ENCODE peak calls at places on chromosomes 11 and 22, in ten cellular contexts. U is colonic mucosa; F is CD8-positive, alpha-beta memory T cell; Q is CD8-positive, alpha-beta T cell; X is body of pancreas; K is uterus; E is BE2C; Z is tibial artery; J is Peyer's patch; A is upper lobe of right lung. B is an unnamed sample. For H3K9me3, the result is how much of the 10 kb centered on the place peaks cover.

GRCh38 chr11:2816517-2816916 is 69.1 kb downstream of the CDKN1C start:
- DNase-seq in F (no peak), A (peak), Z (no peak), U (no peak), K (no peak), J (no peak), E (no peak), Q (no peak), X (no peak), B (no peak)

GRCh38 chr11:63866211-63866610 is 27.3 kb downstream of the MARK2 start:
- DNase-seq in F (peak), Q (peak), U (peak), A (peak), J (peak), E (no peak), X (peak), K (no peak), Z (peak), B (no peak)

GRCh38 chr11:62124186-62125113 is 639 bp downstream of the INCENP start:
- DNase-seq in X (peak), U (peak), A (no peak), Q (no peak), E (no peak), K (no peak), Z (no peak), J (no peak), F (no peak), B (no peak)

GRCh38 chr11:2741377-2742131 is 41.8 kb upstream of the KCNQ1OT1 start:
- DNase-seq in U (no peak), F (no peak), Q (no peak), E (no peak), A (peak), J (no peak), K (peak), Z (no peak), X (no peak), B (no peak)

GRCh38 chr11:123174196-123175183 is 20.6 kb downstream of the CLMP start:
- DNase-seq in F (no peak), A (no peak), U (peak), E (no peak), X (peak), K (peak), J (no peak), Z (peak), Q (no peak), B (no peak)

GRCh38 chr11:94185387-94186084 is 56.9 kb downstream of the PANX1 start:
- DNase-seq in Z (no peak), Q (no peak), J (no peak), A (no peak), F (no peak), X (peak), E (no peak), U (no peak), K (no peak), B (no peak)

GRCh38 chr22:42297778-42298177 is 27.3 kb upstream of the TCF20 start:
- DNase-seq in U (no peak), Q (peak), Z (no peak), E (no peak), J (no peak), A (no peak), X (no peak), K (no peak), F (no peak), B (no peak)

GRCh38 chr11:112485280-112485679 is 224.6 kb upstream of the PLET1 start:
- DNase-seq in J (no peak), A (no peak), Z (no peak), X (no peak), Q (no peak), E (no peak), K (no peak), F (no peak), U (no peak), B (no peak)

GRCh38 chr11:130703489-130704190 is 212.6 kb downstream of the SNX19 start:
- DNase-seq in K (no peak), A (no peak), Z (no peak), E (no peak), U (no peak), J (no peak), F (no peak), X (no peak), Q (no peak), B (no peak)

GRCh38 chr11:57338152-57338551 is at the start of gene P2RX3:
- DNase-seq in U (no peak), Z (no peak), A (no peak), F (no peak), Q (no peak), K (no peak), X (no peak), J (no peak), E (peak), B (no peak)

GRCh38 chr11:126355926-126356897 is 726 bp downstream of the ST3GAL4 start:
- DNase-seq in X (no peak), A (peak), Q (no peak), J (no peak), Z (no peak), F (no peak), K (no peak), E (no peak), U (peak), B (no peak)

GRCh38 chr11:78234006-78234405 is 45.3 kb downstream of the USP35 start:
- DNase-seq in U (no peak), A (no peak), Q (no peak), E (no peak), K (no peak), X (no peak), J (no peak), F (no peak), Z (no peak), B (no peak)

GRCh38 chr11:95850137-95850536 is 59.8 kb downstream of the CEP57 start:
- DNase-seq in J (no peak), X (no peak), E (no peak), A (no peak), F (no peak), U (no peak), K (no peak), Q (no peak), Z (no peak), B (no peak)

GRCh38 chr11:64568041-64568571 is 22.9 kb upstream of the SLC22A12 start:
- DNase-seq in K (no peak), U (no peak), E (no peak), Z (no peak), A (peak), F (no peak), J (no peak), X (no peak), Q (no peak), B (no peak)

GRCh38 chr11:129117595-129118350 is 74.4 kb downstream of the ARHGAP32 start:
- DNase-seq in U (peak), X (peak), A (no peak), K (peak), Z (peak), J (no peak), Q (peak), E (peak), F (no peak), B (no peak)

GRCh38 chr11:12235945-12236743 is 125.8 kb downstream of the MICAL2 start:
- DNase-seq in U (no peak), X (peak), Z (peak), A (no peak), F (peak), E (no peak), J (no peak), Q (peak), K (no peak), B (no peak)

GRCh38 chr11:5631969-5632635 is 7.3 kb downstream of the TRIM34 start:
- DNase-seq in Z (no peak), A (no peak), Q (no peak), K (no peak), J (no peak), X (no peak), E (no peak), F (no peak), U (no peak), B (no peak)

GRCh38 chr11:40321537-40321936 is 1137.9 kb downstream of the LRRC4C start:
- DNase-seq in X (no peak), J (no peak), F (no peak), U (no peak), Z (no peak), Q (no peak), K (no peak), A (no peak), E (no peak), B (no peak)

GRCh38 chr11:75328426-75329277 is 22.8 kb downstream of the ARRB1 start:
- DNase-seq in J (peak), Q (peak), A (peak), K (peak), F (no peak), X (peak), Z (peak), U (peak), E (peak), B (no peak)

GRCh38 chr11:75233688-75234295 is 6.8 kb upstream of the TPBGL start:
- DNase-seq in K (no peak), F (no peak), Z (no peak), A (no peak), E (no peak), U (peak), X (no peak), J (no peak), Q (no peak), B (no peak)

GRCh38 chr11:109425554-109425953 is 3.6 kb downstream of the C11orf87 start:
- DNase-seq in F (no peak), U (no peak), Z (no peak), E (no peak), X (no peak), Q (no peak), J (no peak), A (no peak), K (no peak), B (no peak)

GRCh38 chr22:38628444-38628843 is 27.7 kb downstream of the FAM227A start:
- DNase-seq in E (no peak), A (no peak), F (no peak), K (no peak), Z (no peak), X (no peak), J (no peak), U (no peak), Q (no peak), B (no peak)

GRCh38 chr11:117020873-117021564 is 77.2 kb downstream of the SIK3 start:
- DNase-seq in K (no peak), A (no peak), U (peak), J (no peak), Q (no peak), X (peak), E (no peak), F (no peak), Z (no peak), B (no peak)

GRCh38 chr22:27504360-27504759 is 297.2 kb downstream of the MN1 start:
- DNase-seq in X (no peak), K (no peak), A (no peak), Q (no peak), Z (no peak), F (no peak), J (no peak), U (no peak), E (no peak), B (no peak)

GRCh38 chr11:35305670-35306382 is 113.5 kb downstream of the SLC1A2 start:
- DNase-seq in E (peak), A (no peak), U (peak), K (no peak), X (no peak), J (peak), F (no peak), Z (no peak), Q (peak), B (no peak)

GRCh38 chr11:62295504-62295903 is 3.4 kb downstream of the SCGB1D4 start:
- DNase-seq in E (no peak), J (no peak), Q (no peak), K (no peak), Z (no peak), A (no peak), X (no peak), F (no peak), U (no peak), B (no peak)

GRCh38 chr11:31445621-31446020 is 63.8 kb downstream of the IMMP1L start:
- DNase-seq in Q (no peak), E (no peak), F (no peak), J (no peak), Z (no peak), X (no peak), K (no peak), U (no peak), A (no peak), B (no peak)

GRCh38 chr11:45553401-45553936 is 112.0 kb downstream of the CHST1 start:
- DNase-seq in F (no peak), J (no peak), K (no peak), U (no peak), A (no peak), Z (no peak), X (no peak), E (no peak), Q (no peak), B (no peak)

GRCh38 chr11:74520316-74520715 is 26.8 kb upstream of the LIPT2 start:
- DNase-seq in U (no peak), X (no peak), K (no peak), J (no peak), F (no peak), E (no peak), Z (no peak), A (no peak), Q (no peak), B (no peak)

GRCh38 chr22:49099496-49100124 is 728.1 kb downstream of the BRD1 start:
- DNase-seq in Q (no peak), Z (peak), E (no peak), K (no peak), U (no peak), F (no peak), A (no peak), J (no peak), X (no peak), B (no peak)
- H3K9me3 ChIP-seq in Q (under half), Z (under half), E (under half), K (under half), U (under half), F (under half), A (under half), J (under half), X (under half), B (under half)

GRCh38 chr11:120229451-120230424 is 10.2 kb upstream of the POU2F3 start:
- DNase-seq in K (no peak), U (no peak), F (no peak), X (no peak), Q (no peak), A (no peak), E (no peak), Z (no peak), J (no peak), B (no peak)
- H3K9me3 ChIP-seq in K (under half), U (under half), F (under half), X (under half), Q (under half), A (under half), E (under half), Z (under half), J (under half), B (under half)

GRCh38 chr11:101458161-101458560 is 125.6 kb downstream of the TRPC6 start:
- DNase-seq in A (no peak), U (no peak), F (no peak), Z (no peak), Q (no peak), J (no peak), K (no peak), X (no peak), E (no peak), B (no peak)

GRCh38 chr11:101453682-101454081 is 130.1 kb downstream of the TRPC6 start:
- DNase-seq in F (no peak), K (no peak), U (no peak), E (no peak), Z (no peak), A (no peak), J (no peak), Q (no peak), X (no peak), B (no peak)

GRCh38 chr11:101459020-101459419 is 124.8 kb downstream of the TRPC6 start:
- DNase-seq in Z (no peak), J (no peak), E (no peak), U (no peak), F (no peak), A (no peak), X (no peak), K (no peak), Q (no peak), B (no peak)

DNA sequence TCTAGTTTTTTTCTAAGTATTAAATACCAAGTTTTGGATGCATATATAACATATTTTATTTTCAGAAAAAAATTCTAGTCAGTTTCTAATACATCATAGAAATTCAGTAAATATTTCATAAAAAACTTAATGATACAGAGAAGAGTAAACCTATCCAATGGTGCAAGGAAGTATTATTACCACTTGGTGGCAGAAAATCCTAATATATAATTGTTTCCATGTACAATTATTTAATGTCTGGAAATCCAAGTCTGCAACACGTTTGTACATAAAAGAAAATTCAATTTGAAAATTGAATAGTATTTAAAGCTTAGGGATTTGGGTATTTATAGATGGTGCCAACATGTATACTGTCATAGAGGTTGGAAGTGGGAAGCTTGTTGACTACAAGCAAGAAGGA is 127.0 kb downstream of the TRPC6 start:
- DNase-seq in E (no peak), J (no peak), A (no peak), Q (no peak), U (no peak), X (no peak), K (no peak), Z (no peak), F (no peak), B (no peak)
- H3K9me3 ChIP-seq in E (under half), J (under half), A (under half), Q (under half), U (under half), X (under half), K (under half), Z (under half), F (under half), B (under half)

GRCh38 chr22:16987822-16988221 is 20.2 kb downstream of the GAB4 start:
- DNase-seq in A (no peak), J (no peak), F (no peak), K (no peak), Z (no peak), E (no peak), Q (no peak), U (no peak), X (no peak), B (no peak)
- H3K9me3 ChIP-seq in A (under half), J (under half), F (under half), K (under half), Z (under half), E (under half), Q (under half), U (under half), X (under half), B (under half)